ENCODE peak calls at places on chromosomes 13 and 19, in six cellular contexts. K is IMR-90, H is mesenchymal stem cell, Q is H1, Y is neuronal stem cell, O is trophoblast cell. J is an unnamed sample. For H3K36me3, the result is how much of the 10 kb centered on the place peaks cover.

GRCh38 chr13:90415902-90416301 is 931.6 kb upstream of the MIR17HG start:
- DNase-seq in K (no peak), H (peak), Q (no peak), Y (no peak), O (no peak), J (peak)

GRCh38 chr13:46893221-46893620 is 3.6 kb downstream of the HTR2A start:
- DNase-seq in K (no peak), H (no peak), Q (no peak), Y (no peak), O (no peak), J (no peak)

GRCh38 chr13:30125422-30126073 is 181.8 kb downstream of the KATNAL1 start:
- DNase-seq in K (peak), H (peak), Q (no peak), Y (no peak), O (no peak), J (no peak)

GRCh38 chr19:32464279-32464678 is 58.7 kb downstream of the DPY19L3 start:
- DNase-seq in K (peak), H (peak), Q (no peak), Y (no peak), O (no peak), J (no peak)

GRCh38 chr19:6271721-6272410 is 7.9 kb downstream of the MLLT1 start:
- DNase-seq in K (peak), H (peak), Q (no peak), Y (no peak), O (no peak), J (peak)

GRCh38 chr13:46369506-46370268 is 17.4 kb downstream of the RUBCNL start:
- DNase-seq in K (peak), H (peak), Q (no peak), Y (no peak), O (peak), J (no peak)

GRCh38 chr13:76822691-76823267 is 63.4 kb downstream of the KCTD12 start:
- DNase-seq in K (peak), H (peak), Q (no peak), Y (no peak), O (peak), J (peak)

GRCh38 chr19:19661675-19662251 is 1.7 kb downstream of the ATP13A1 start:
- DNase-seq in K (no peak), H (no peak), Q (no peak), Y (no peak), O (no peak), J (peak)

GRCh38 chr19:48452255-48452654 is 3.1 kb upstream of the KCNJ14 start:
- DNase-seq in K (no peak), H (no peak), Q (no peak), Y (no peak), O (no peak), J (no peak)

GRCh38 chr13:102039264-102039663 is 362.6 kb downstream of the FGF14 start:
- DNase-seq in K (no peak), H (no peak), Q (no peak), Y (no peak), O (no peak), J (no peak)

GRCh38 chr19:12065100-12065538 is 588 bp downstream of the ZNF844 start:
- DNase-seq in K (peak), H (peak), Q (no peak), Y (no peak), O (peak), J (peak)

GRCh38 chr13:23723463-23723862 is 153.3 kb downstream of the TNFRSF19 start:
- DNase-seq in K (peak), H (peak), Q (no peak), Y (no peak), O (no peak), J (no peak)

GRCh38 chr13:33109801-33110200 is 93.6 kb downstream of the KL start:
- DNase-seq in K (no peak), H (no peak), Q (no peak), Y (no peak), O (no peak), J (peak)

GRCh38 chr13:48542581-48543341 is 9.9 kb upstream of the RCBTB2 start:
- DNase-seq in K (peak), H (peak), Q (no peak), Y (peak), O (no peak), J (peak)

GRCh38 chr13:97710797-97711196 is 242.7 kb upstream of the IPO5 start:
- DNase-seq in K (no peak), H (no peak), Q (no peak), Y (no peak), O (peak), J (no peak)

GRCh38 chr19:2603320-2603719 is 99.2 kb downstream of the GNG7 start:
- DNase-seq in K (no peak), H (no peak), Q (no peak), Y (no peak), O (no peak), J (peak)

GRCh38 chr13:63139277-63139676 is 1723.6 kb upstream of the PCDH20 start:
- DNase-seq in K (no peak), H (no peak), Q (no peak), Y (no peak), O (no peak), J (no peak)

GRCh38 chr19:4606921-4607678 is 32.2 kb upstream of the TNFAIP8L1 start:
- DNase-seq in K (no peak), H (peak), Q (no peak), Y (peak), O (no peak), J (peak)

GRCh38 chr19:56348289-56348877 is 33.7 kb upstream of the ZSCAN5A start:
- DNase-seq in K (no peak), H (peak), Q (no peak), Y (no peak), O (peak), J (peak)

GRCh38 chr19:10927691-10928562 is 512 bp downstream of the YIPF2 start:
- DNase-seq in K (no peak), H (no peak), Q (no peak), Y (no peak), O (no peak), J (no peak)

GRCh38 chr19:14487370-14488125 is 8.4 kb downstream of the GIPC1 start:
- DNase-seq in K (peak), H (no peak), Q (no peak), Y (no peak), O (no peak), J (no peak)

GRCh38 chr13:35768126-35768525 is 291.6 kb upstream of the MAB21L1 start:
- DNase-seq in K (no peak), H (no peak), Q (no peak), Y (no peak), O (no peak), J (no peak)

GRCh38 chr13:42643076-42643475 is 69.1 kb downstream of the TNFSF11 start:
- DNase-seq in K (no peak), H (no peak), Q (no peak), Y (no peak), O (no peak), J (no peak)

GRCh38 chr13:104143760-104144406 is 1077.7 kb upstream of the SLC10A2 start:
- DNase-seq in K (no peak), H (peak), Q (no peak), Y (no peak), O (no peak), J (peak)

GRCh38 chr13:114339779-114340534 is 25.7 kb downstream of the CHAMP1 start:
- DNase-seq in K (peak), H (peak), Q (no peak), Y (no peak), O (no peak), J (no peak)

GRCh38 chr13:45542391-45542790 is 73.1 kb downstream of the ERICH6B start:
- DNase-seq in K (no peak), H (no peak), Q (no peak), Y (no peak), O (no peak), J (no peak)

GRCh38 chr13:90246946-90247345 is 1100.5 kb upstream of the MIR17HG start:
- DNase-seq in K (no peak), H (no peak), Q (no peak), Y (no peak), O (no peak), J (no peak)

GRCh38 chr13:52845766-52846566 is 2.5 kb downstream of the PCDH8 start:
- DNase-seq in K (no peak), H (no peak), Q (no peak), Y (peak), O (no peak), J (peak)

GRCh38 chr13:100409132-100409531 is 179.5 kb downstream of the GGACT start:
- DNase-seq in K (peak), H (peak), Q (no peak), Y (no peak), O (no peak), J (peak)

GRCh38 chr19:52248256-52248655 is 21.1 kb upstream of the ZNF766 start:
- DNase-seq in K (peak), H (peak), Q (no peak), Y (no peak), O (peak), J (peak)

GRCh38 chr13:25032160-25032559 is 63.8 kb upstream of the PABPC3 start:
- DNase-seq in K (no peak), H (no peak), Q (no peak), Y (no peak), O (no peak), J (no peak)
- H3K36me3 ChIP-seq in K (under half), H (under half), Q (under half), Y (under half), O (under half), J (under half)

GRCh38 chr19:50717891-50718254 is 1.7 kb downstream of the SHANK1 start:
- DNase-seq in K (no peak), H (no peak), Q (no peak), Y (no peak), O (no peak), J (peak)

GRCh38 chr19:50719119-50719435 is 525 bp downstream of the SHANK1 start:
- DNase-seq in K (no peak), H (no peak), Q (no peak), Y (no peak), O (no peak), J (no peak)

GRCh38 chr19:50718255-50719118 is 1.1 kb downstream of the SHANK1 start:
- DNase-seq in K (no peak), H (no peak), Q (no peak), Y (peak), O (no peak), J (no peak)

GRCh38 chr19:50716178-50717025 is 3.2 kb downstream of the SHANK1 start:
- DNase-seq in K (no peak), H (no peak), Q (no peak), Y (no peak), O (no peak), J (no peak)

GRCh38 chr19:50717026-50717723 is 2.4 kb downstream of the SHANK1 start:
- DNase-seq in K (no peak), H (no peak), Q (no peak), Y (no peak), O (no peak), J (no peak)
- H3K4me3 ChIP-seq in K (no peak), H (no peak), Q (no peak), Y (peak), O (no peak), J (no peak)

GRCh38 chr13:106570354-106570822 is 2.5 kb upstream of the ARGLU1 start:
- DNase-seq in K (peak), H (peak), Q (peak), Y (peak), O (peak), J (peak)

GRCh38 chr13:106566682-106567420 is 1.1 kb downstream of the ARGLU1 start:
- DNase-seq in K (peak), H (peak), Q (no peak), Y (no peak), O (peak), J (peak)

GRCh38 chr13:106567421-106568224 is at the start of gene ARGLU1:
- DNase-seq in K (peak), H (peak), Q (peak), Y (peak), O (peak), J (peak)

GRCh38 chr13:106569233-106570095 is 1.5 kb upstream of the ARGLU1 start:
- DNase-seq in K (no peak), H (no peak), Q (no peak), Y (no peak), O (peak), J (peak)

DNA sequence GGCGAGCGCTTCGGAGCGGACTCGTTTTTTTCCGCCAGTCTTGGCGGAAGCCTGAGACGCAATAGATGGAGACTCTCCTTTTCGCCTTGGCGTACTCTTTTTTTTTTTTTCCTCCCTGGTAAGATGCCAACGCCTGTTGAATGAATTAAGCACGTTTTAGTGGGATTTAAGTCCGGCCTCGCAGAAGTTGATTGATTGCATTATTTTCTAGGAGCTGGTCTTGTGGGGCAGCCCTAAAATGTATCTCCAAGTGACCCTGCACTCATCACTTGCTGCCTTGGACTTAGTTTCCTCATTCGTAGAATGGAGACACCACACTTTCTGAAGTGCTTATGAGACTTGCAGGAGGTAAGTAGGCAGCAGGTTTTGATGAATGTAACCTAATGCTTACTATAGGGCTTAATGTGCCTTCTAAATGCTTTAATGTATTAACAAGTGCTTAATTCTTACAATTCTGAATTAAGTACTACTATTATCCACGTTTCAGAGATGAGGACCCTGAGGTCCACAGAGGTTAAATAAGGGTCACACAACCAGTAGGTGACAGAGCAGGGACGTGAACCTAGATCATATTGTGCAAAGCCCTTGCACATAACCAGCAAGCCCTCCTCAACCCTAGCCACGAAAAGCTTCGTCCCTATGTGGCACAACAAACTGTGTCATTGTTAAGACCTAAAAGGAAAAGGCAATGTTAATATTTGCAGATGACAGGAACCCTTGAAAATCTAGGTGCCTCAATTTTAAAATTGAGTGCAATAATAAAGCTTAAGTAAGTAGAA is 477 bp upstream of the ARGLU1 start:
- DNase-seq in K (no peak), H (no peak), Q (no peak), Y (no peak), O (no peak), J (no peak)
- H4K8ac ChIP-seq in K (peak), H (no peak), Q (no peak), Y (no peak), O (peak), J (no peak)

GRCh38 chr19:1122021-1122971 is 18.5 kb downstream of the GPX4 start:
- DNase-seq in K (no peak), H (no peak), Q (no peak), Y (no peak), O (no peak), J (no peak)
- H3K36me3 ChIP-seq in K (half or more), H (half or more), Q (under half), Y (under half), O (half or more), J (under half)